ENCODE peak calls at places on chromosomes 1 and 21, in eight cellular contexts. X is BJ, Z is keratinocyte, P is HepG2, I is cardiac muscle cell, D is upper lobe of right lung, H is IMR-90, A is HL-60. N is an unnamed sample.

GRCh38 chr21:44299458-44300261 is at the start of gene PFKL:
- DNase-seq in X (no peak), Z (no peak), P (peak; percentile 24), I (peak; percentile 62), D (peak; percentile 89), H (peak; percentile 20), A (peak; percentile 87), N (peak; percentile 69)

GRCh38 chr1:6996371-6996770 is 211.1 kb downstream of the CAMTA1 start:
- DNase-seq in X (no peak), Z (no peak), P (no peak), I (no peak), D (no peak), H (no peak), A (no peak), N (no peak)

GRCh38 chr1:110421159-110421777 is 13.8 kb upstream of the LAMTOR5 start:
- DNase-seq in X (no peak), Z (no peak), P (no peak), I (peak; percentile 49), D (no peak), H (peak; percentile 67), A (peak; percentile 19), N (no peak)

GRCh38 chr1:3468236-3469103 is 14.0 kb downstream of the ARHGEF16 start:
- DNase-seq in X (no peak), Z (no peak), P (no peak), I (no peak), D (peak; percentile 64), H (no peak), A (no peak), N (no peak)

GRCh38 chr1:69157046-69157756 is 410.5 kb upstream of the LRRC7 start:
- DNase-seq in X (no peak), Z (no peak), P (no peak), I (no peak), D (no peak), H (no peak), A (no peak), N (no peak)

GRCh38 chr1:178541829-178542553 is 29.1 kb downstream of the TEX35 start:
- DNase-seq in X (no peak), Z (no peak), P (peak; percentile 88), I (peak; percentile 34), D (peak; percentile 85), H (no peak), A (peak; percentile 61), N (peak; percentile 78)

GRCh38 chr1:48526045-48526714 is 54.2 kb upstream of the SPATA6 start:
- DNase-seq in X (no peak), Z (no peak), P (no peak), I (peak; percentile 89), D (no peak), H (peak; percentile 35), A (no peak), N (peak; percentile 36)

GRCh38 chr1:117629625-117630422 is 24.0 kb downstream of the TENT5C start:
- DNase-seq in X (no peak), Z (no peak), P (no peak), I (no peak), D (no peak), H (no peak), A (no peak), N (peak; percentile 61)

GRCh38 chr1:213979751-213980605 is 7.8 kb upstream of the PROX1 start:
- DNase-seq in X (no peak), Z (no peak), P (no peak), I (no peak), D (no peak), H (no peak), A (no peak), N (peak; percentile 58)

GRCh38 chr1:24920155-24920925 is 9.7 kb downstream of the RUNX3 start:
- DNase-seq in X (no peak), Z (no peak), P (no peak), I (peak; percentile 62), D (no peak), H (peak; percentile 74), A (no peak), N (no peak)

GRCh38 chr1:211601159-211601558 is 22.2 kb upstream of the SLC30A1 start:
- DNase-seq in X (no peak), Z (no peak), P (no peak), I (no peak), D (no peak), H (no peak), A (no peak), N (no peak)

GRCh38 chr21:45103966-45104520 is 29.7 kb downstream of the ADARB1 start:
- DNase-seq in X (no peak), Z (no peak), P (no peak), I (no peak), D (no peak), H (no peak), A (peak; percentile 32), N (no peak)

GRCh38 chr1:244836135-244836521 is 670 bp downstream of the COX20 start:
- DNase-seq in X (no peak), Z (no peak), P (peak; percentile 13), I (peak; percentile 42), D (no peak), H (peak; percentile 47), A (peak; percentile 25), N (no peak)

GRCh38 chr1:244835276-244836134 is at the start of gene COX20:
- DNase-seq in X (peak; percentile 38), Z (no peak), P (peak; percentile 88), I (peak; percentile 95), D (peak; percentile 95), H (peak; percentile 88), A (peak; percentile 87), N (no peak)

GRCh38 chr1:244834596-244835275 is 722 bp upstream of the COX20 start:
- DNase-seq in X (peak; percentile 72), Z (no peak), P (peak; percentile 91), I (peak; percentile 94), D (peak; percentile 96), H (peak; percentile 92), A (peak; percentile 95), N (peak; percentile 94)

GRCh38 chr1:244836598-244836997 is 1.1 kb downstream of the COX20 start:
- DNase-seq in X (no peak), Z (no peak), P (no peak), I (peak; percentile 26), D (no peak), H (peak; percentile 25), A (no peak), N (no peak)

GRCh38 chr1:244833734-244834595 is 1.5 kb upstream of the COX20 start:
- DNase-seq in X (peak; percentile 31), Z (no peak), P (peak; percentile 98), I (peak; percentile 79), D (peak; percentile 81), H (peak; percentile 69), A (peak; percentile 76), N (peak; percentile 69)
- TF ChIP-seq CTCF in X (peak; percentile 31), Z (no peak), P (peak; percentile 29), I (peak; percentile 26), D (peak; percentile 25), H (peak; percentile 27), A (no peak), N (no peak)

GRCh38 chr1:9275161-9275560 is 17.5 kb upstream of the SPSB1 start:
- DNase-seq in X (no peak), Z (no peak), P (no peak), I (peak; percentile 36), D (no peak), H (peak; percentile 33), A (no peak), N (no peak)
- H3K4me3 ChIP-seq in X (no peak overlapping the region), Z (no peak overlapping the region), P (no peak overlapping the region), I (no peak overlapping the region), D (no peak overlapping the region), H (no peak overlapping the region), A (no peak overlapping the region), N (no peak overlapping the region)

GRCh38 chr1:156922986-156923564 is 2.6 kb downstream of the LRRC71 start:
- DNase-seq in X (no peak), Z (no peak), P (no peak), I (no peak), D (no peak), H (no peak), A (no peak), N (no peak)

GRCh38 chr1:156923565-156924477 is 3.4 kb downstream of the LRRC71 start:
- DNase-seq in X (no peak), Z (no peak), P (no peak), I (no peak), D (no peak), H (no peak), A (no peak), N (no peak)

GRCh38 chr1:156924478-156925153 is 4.2 kb downstream of the LRRC71 start:
- DNase-seq in X (no peak), Z (no peak), P (no peak), I (no peak), D (no peak), H (no peak), A (no peak), N (no peak)

GRCh38 chr1:156920233-156921052 is at the start of gene LRRC71:
- DNase-seq in X (no peak), Z (no peak), P (peak; percentile 59), I (peak; percentile 87), D (peak; percentile 89), H (peak; percentile 64), A (peak; percentile 21), N (no peak)

DNA sequence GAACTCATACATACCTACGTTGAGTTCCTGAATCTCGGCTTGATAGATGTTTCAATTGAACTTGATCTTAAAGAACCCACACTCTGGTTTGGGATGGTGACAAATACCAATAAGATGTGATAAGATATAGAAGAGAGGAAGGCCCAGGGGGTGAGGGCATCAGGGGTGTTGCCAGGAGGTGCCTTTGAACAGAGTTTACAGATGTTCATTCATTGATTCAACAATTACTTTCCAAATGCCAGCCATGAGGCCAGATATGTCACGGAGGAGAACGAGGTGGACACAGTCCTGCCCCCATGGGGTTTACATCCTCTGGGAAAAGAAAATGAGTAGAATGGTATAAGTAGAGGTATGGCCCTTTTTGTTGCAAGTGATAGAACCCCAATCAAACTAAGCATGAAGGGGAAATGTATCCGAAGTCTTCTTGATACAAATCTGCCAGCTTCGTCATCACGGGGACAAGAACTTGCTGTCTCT is 659 bp downstream of the LRRC71 start:
- DNase-seq in X (no peak), Z (no peak), P (no peak), I (no peak), D (no peak), H (no peak), A (no peak), N (no peak)
- H3K27me3 ChIP-seq in X (peaks cover 20% of the 10 kb centered on the region), Z (peaks cover 53% of the 10 kb centered on the region), P (peaks cover 23% of the 10 kb centered on the region), I (peaks cover 68% of the 10 kb centered on the region), D (peaks cover 54% of the 10 kb centered on the region), H (peaks cover 49% of the 10 kb centered on the region), A (peaks cover 69% of the 10 kb centered on the region), N (no peaks in the 10 kb centered on the region)

GRCh38 chr1:217747156-217747769 is 116.1 kb downstream of the SPATA17 start:
- DNase-seq in X (no peak), Z (peak; percentile 5), P (peak; percentile 13), I (peak; percentile 57), D (no peak), H (peak; percentile 41), A (no peak), N (no peak)
- TF ChIP-seq CTCF in X (peak; percentile 69), Z (peak; percentile 43), P (peak; percentile 53), I (peak; percentile 77), D (peak; percentile 67), H (peak; percentile 77), A (peak; percentile 60), N (peak; percentile 24)

DNA sequence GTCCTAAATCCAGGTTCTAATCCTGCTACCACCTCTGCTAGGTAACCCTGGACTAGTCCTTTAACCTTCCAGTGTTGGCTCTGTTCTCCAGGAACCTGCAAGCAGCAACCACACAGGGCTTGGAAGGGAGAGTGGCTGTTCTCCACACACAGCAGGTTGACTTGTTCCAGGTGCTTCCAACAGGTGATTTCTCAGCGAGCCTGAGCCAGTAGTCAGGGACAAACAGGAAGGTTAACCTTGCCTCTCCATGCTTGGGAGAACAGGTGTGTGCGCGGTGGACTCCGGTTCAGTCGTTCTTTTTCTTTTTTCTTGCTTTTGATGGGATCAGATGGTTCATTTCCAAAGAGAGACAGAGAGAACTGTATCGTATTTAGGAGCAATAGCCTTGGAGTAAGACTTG is 808 bp upstream of the CACHD1 start:
- DNase-seq in X (no peak), Z (no peak), P (no peak), I (no peak), D (no peak), H (no peak), A (no peak), N (no peak)
- H3K4me3 ChIP-seq in X (no peak overlapping the region), Z (peak overlapping the region; percentile 72), P (no peak overlapping the region), I (peak overlapping the region; percentile 95), D (no peak overlapping the region), H (no peak overlapping the region), A (no peak overlapping the region), N (peak overlapping the region; percentile 84)

N was measured in WERI-Rb-1.